ENCODE peak calls at places on chromosome 22, in seven cellular contexts. One of them, this sample, is unnamed.
A peak's percentile ranks its signal among the peaks of the same experiment; 100 is the strongest.

GRCh38 chr22:49824185-49824925 is 3.3 kb downstream of the BRD1 start:
- DNase-seq in epithelial cell of esophagus: peak; percentile 27
- DNase-seq in AG04450: no peak
- DNase-seq in cardiac muscle cell: no peak
- DNase-seq in fibroblast of pulmonary artery: no peak
- DNase-seq in fibroblast of mammary gland: no peak
- DNase-seq in AG04449: no peak
- DNase-seq in this sample: no peak

GRCh38 chr22:29336751-29337490 is 21.4 kb upstream of the RASL10A start:
- DNase-seq in epithelial cell of esophagus: no peak
- DNase-seq in AG04450: no peak
- DNase-seq in cardiac muscle cell: no peak
- DNase-seq in fibroblast of pulmonary artery: no peak
- DNase-seq in fibroblast of mammary gland: no peak
- DNase-seq in AG04449: no peak
- DNase-seq in this sample: no peak

GRCh38 chr22:19713650-19714319 is 518 bp upstream of the SEPTIN5 start:
- DNase-seq in epithelial cell of esophagus: no peak
- DNase-seq in AG04450: no peak
- DNase-seq in cardiac muscle cell: no peak
- DNase-seq in fibroblast of pulmonary artery: no peak
- DNase-seq in fibroblast of mammary gland: no peak
- DNase-seq in AG04449: no peak
- DNase-seq in this sample: no peak

GRCh38 chr22:16933924-16934282 is 74.1 kb downstream of the GAB4 start:
- DNase-seq in epithelial cell of esophagus: no peak
- DNase-seq in AG04450: no peak
- DNase-seq in cardiac muscle cell: no peak
- DNase-seq in fibroblast of pulmonary artery: no peak
- DNase-seq in fibroblast of mammary gland: no peak
- DNase-seq in AG04449: no peak
- DNase-seq in this sample: no peak

GRCh38 chr22:36398602-36399472 is 11.1 kb upstream of the MYH9 start:
- DNase-seq in epithelial cell of esophagus: peak; percentile 95
- DNase-seq in AG04450: no peak
- DNase-seq in cardiac muscle cell: peak; percentile 72
- DNase-seq in fibroblast of pulmonary artery: peak; percentile 86
- DNase-seq in fibroblast of mammary gland: peak; percentile 68
- DNase-seq in AG04449: no peak
- DNase-seq in this sample: no peak

GRCh38 chr22:37504964-37505363 is 14.3 kb downstream of the CARD10 start:
- DNase-seq in epithelial cell of esophagus: no peak
- DNase-seq in AG04450: no peak
- DNase-seq in cardiac muscle cell: no peak
- DNase-seq in fibroblast of pulmonary artery: no peak
- DNase-seq in fibroblast of mammary gland: no peak
- DNase-seq in AG04449: no peak
- DNase-seq in this sample: no peak

GRCh38 chr22:36455571-36456458 is 25.6 kb downstream of the TXN2 start:
- DNase-seq in epithelial cell of esophagus: no peak
- DNase-seq in AG04450: no peak
- DNase-seq in cardiac muscle cell: no peak
- DNase-seq in fibroblast of pulmonary artery: no peak
- DNase-seq in fibroblast of mammary gland: no peak
- DNase-seq in AG04449: no peak
- DNase-seq in this sample: no peak

GRCh38 chr22:39818050-39818449 is 75.5 kb downstream of the ENTHD1 start:
- DNase-seq in epithelial cell of esophagus: peak; percentile 23
- DNase-seq in AG04450: no peak
- DNase-seq in cardiac muscle cell: peak; percentile 5
- DNase-seq in fibroblast of pulmonary artery: no peak
- DNase-seq in fibroblast of mammary gland: peak; percentile 88
- DNase-seq in AG04449: no peak
- DNase-seq in this sample: no peak

GRCh38 chr22:43848366-43849171 is 13.7 kb downstream of the SULT4A1 start:
- DNase-seq in epithelial cell of esophagus: peak; percentile 11
- DNase-seq in AG04450: no peak
- DNase-seq in cardiac muscle cell: peak; percentile 38
- DNase-seq in fibroblast of pulmonary artery: peak; percentile 36
- DNase-seq in fibroblast of mammary gland: peak; percentile 22
- DNase-seq in AG04449: no peak
- DNase-seq in this sample: peak; percentile 13

GRCh38 chr22:37609240-37610152 is 862 bp downstream of the GGA1 start:
- DNase-seq in epithelial cell of esophagus: peak; percentile 27
- DNase-seq in AG04450: no peak
- DNase-seq in cardiac muscle cell: no peak
- DNase-seq in fibroblast of pulmonary artery: peak; percentile 21
- DNase-seq in fibroblast of mammary gland: peak; percentile 9
- DNase-seq in AG04449: no peak
- DNase-seq in this sample: peak; percentile 15

GRCh38 chr22:46233231-46233630 is 16.9 kb downstream of the CDPF1 start:
- DNase-seq in epithelial cell of esophagus: peak; percentile 51
- DNase-seq in AG04450: no peak
- DNase-seq in cardiac muscle cell: no peak
- DNase-seq in fibroblast of pulmonary artery: peak; percentile 20
- DNase-seq in fibroblast of mammary gland: peak; percentile 47
- DNase-seq in AG04449: no peak
- DNase-seq in this sample: peak; percentile 59

GRCh38 chr22:40044870-40045834 is 50.4 kb downstream of the FAM83F start:
- DNase-seq in epithelial cell of esophagus: peak; percentile 28
- DNase-seq in AG04450: no peak
- DNase-seq in cardiac muscle cell: peak; percentile 14
- DNase-seq in fibroblast of pulmonary artery: no peak
- DNase-seq in fibroblast of mammary gland: peak; percentile 22
- DNase-seq in AG04449: no peak
- DNase-seq in this sample: peak; percentile 14

DNA sequence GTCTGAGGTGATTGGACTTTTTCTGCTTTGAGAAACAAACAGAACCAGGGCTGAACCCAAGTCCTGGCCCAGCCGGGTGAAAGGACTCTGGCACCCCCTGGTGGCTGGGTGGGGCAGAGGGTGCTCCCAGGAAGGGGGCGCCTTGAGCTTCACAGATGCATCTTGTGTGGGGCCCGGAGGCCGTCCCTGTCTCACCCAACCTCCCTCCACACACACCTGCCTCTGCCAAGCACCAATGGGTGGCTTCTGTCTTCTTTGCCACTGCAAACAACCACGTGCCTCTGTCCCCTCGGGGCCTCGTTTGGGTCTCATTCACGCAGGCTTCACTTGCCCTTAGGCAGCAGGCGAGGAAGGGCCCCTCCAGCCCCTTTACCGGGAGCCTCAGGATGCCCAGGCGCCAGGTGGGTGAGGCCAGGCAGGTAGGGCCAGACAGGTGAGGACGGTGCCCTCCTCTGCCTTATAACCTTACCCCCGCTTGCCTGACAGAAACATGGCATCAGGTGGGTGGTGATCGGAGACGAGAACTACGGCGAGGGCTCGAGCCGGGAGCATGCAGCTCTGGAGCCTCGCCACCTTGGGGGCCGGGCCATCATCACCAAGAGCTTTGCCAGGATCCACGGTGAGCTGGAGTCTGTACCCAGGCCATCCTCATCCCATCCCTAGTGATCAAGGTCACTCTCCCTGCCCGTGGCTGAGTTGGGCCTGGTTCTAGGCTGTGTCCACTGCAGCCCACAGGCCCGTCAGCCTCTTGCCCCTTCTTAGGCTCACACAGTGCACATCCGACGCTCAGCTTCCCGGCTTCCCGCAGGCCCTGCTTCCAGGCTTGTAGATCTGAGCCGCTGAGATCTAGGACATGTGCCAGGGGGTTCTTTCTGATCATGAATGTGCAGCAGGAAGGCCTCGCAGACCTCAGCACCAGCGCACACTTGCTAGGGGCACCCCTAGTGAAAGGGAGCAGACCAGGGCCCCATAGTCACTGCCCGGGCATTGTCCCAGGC is 17.2 kb downstream of the POLR3H start:
- DNase-seq in epithelial cell of esophagus: peak; percentile 43
- DNase-seq in AG04450: no peak
- DNase-seq in cardiac muscle cell: peak; percentile 46
- DNase-seq in fibroblast of pulmonary artery: peak; percentile 46
- DNase-seq in fibroblast of mammary gland: peak; percentile 47
- DNase-seq in AG04449: no peak
- DNase-seq in this sample: peak; percentile 40
- TF ChIP-seq CTCF in epithelial cell of esophagus: peak; percentile 77
- TF ChIP-seq CTCF in AG04450: peak; percentile 86
- TF ChIP-seq CTCF in cardiac muscle cell: peak; percentile 82
- TF ChIP-seq CTCF in fibroblast of pulmonary artery: peak; percentile 80
- TF ChIP-seq CTCF in fibroblast of mammary gland: peak; percentile 84
- TF ChIP-seq CTCF in AG04449: peak; percentile 88
- TF ChIP-seq CTCF in this sample: peak; percentile 76

GRCh38 chr22:21920341-21921183 is 32.1 kb downstream of the PPM1F start:
- DNase-seq in epithelial cell of esophagus: peak; percentile 23
- DNase-seq in AG04450: no peak
- DNase-seq in cardiac muscle cell: no peak
- DNase-seq in fibroblast of pulmonary artery: no peak
- DNase-seq in fibroblast of mammary gland: no peak
- DNase-seq in AG04449: no peak
- DNase-seq in this sample: no peak
- TF ChIP-seq CTCF in epithelial cell of esophagus: no peak
- TF ChIP-seq CTCF in AG04450: no peak
- TF ChIP-seq CTCF in cardiac muscle cell: no peak
- TF ChIP-seq CTCF in fibroblast of pulmonary artery: no peak
- TF ChIP-seq CTCF in fibroblast of mammary gland: no peak
- TF ChIP-seq CTCF in AG04449: no peak
- TF ChIP-seq CTCF in this sample: no peak

GRCh38 chr22:22748756-22749155 is 104.3 kb downstream of the GGTLC2 start:
- DNase-seq in epithelial cell of esophagus: no peak
- DNase-seq in AG04450: no peak
- DNase-seq in cardiac muscle cell: no peak
- DNase-seq in fibroblast of pulmonary artery: no peak
- DNase-seq in fibroblast of mammary gland: no peak
- DNase-seq in AG04449: no peak
- DNase-seq in this sample: no peak

GRCh38 chr22:22746061-22746962 is 101.9 kb downstream of the GGTLC2 start:
- DNase-seq in epithelial cell of esophagus: no peak
- DNase-seq in AG04450: no peak
- DNase-seq in cardiac muscle cell: no peak
- DNase-seq in fibroblast of pulmonary artery: no peak
- DNase-seq in fibroblast of mammary gland: no peak
- DNase-seq in AG04449: no peak
- DNase-seq in this sample: no peak

GRCh38 chr22:22749167-22749758 is 104.8 kb downstream of the GGTLC2 start:
- DNase-seq in epithelial cell of esophagus: no peak
- DNase-seq in AG04450: no peak
- DNase-seq in cardiac muscle cell: no peak
- DNase-seq in fibroblast of pulmonary artery: no peak
- DNase-seq in fibroblast of mammary gland: no peak
- DNase-seq in AG04449: no peak
- DNase-seq in this sample: no peak

GRCh38 chr22:22746963-22747933 is 102.8 kb downstream of the GGTLC2 start:
- DNase-seq in epithelial cell of esophagus: no peak
- DNase-seq in AG04450: no peak
- DNase-seq in cardiac muscle cell: no peak
- DNase-seq in fibroblast of pulmonary artery: no peak
- DNase-seq in fibroblast of mammary gland: no peak
- DNase-seq in AG04449: no peak
- DNase-seq in this sample: no peak

DNA sequence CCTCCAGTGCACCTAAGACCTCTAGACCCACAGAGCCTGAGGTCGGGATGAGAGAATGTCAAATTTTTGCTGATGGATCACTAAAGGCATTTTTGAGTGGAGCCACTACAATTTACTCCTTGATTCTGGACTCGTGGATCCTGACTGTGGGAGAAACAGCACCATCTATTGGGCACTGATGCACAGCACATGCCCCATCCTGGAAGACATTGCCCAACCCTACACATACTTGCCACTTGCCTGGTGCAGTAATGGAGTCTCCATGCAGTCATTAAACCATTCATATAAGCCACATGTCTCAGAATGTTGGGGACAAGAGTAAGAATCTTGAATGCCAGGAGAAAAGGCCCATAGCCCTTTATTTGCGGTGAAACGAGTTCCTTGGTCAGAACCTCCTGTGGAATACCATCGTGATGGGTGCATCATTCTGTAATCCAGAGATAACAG is 103.9 kb downstream of the GGTLC2 start:
- DNase-seq in epithelial cell of esophagus: peak; percentile 54
- DNase-seq in AG04450: peak; percentile 8
- DNase-seq in cardiac muscle cell: peak; percentile 74
- DNase-seq in fibroblast of pulmonary artery: peak; percentile 74
- DNase-seq in fibroblast of mammary gland: peak; percentile 67
- DNase-seq in AG04449: no peak
- DNase-seq in this sample: peak; percentile 71
- TF ChIP-seq CTCF in epithelial cell of esophagus: peak; percentile 90
- TF ChIP-seq CTCF in AG04450: peak; percentile 87
- TF ChIP-seq CTCF in cardiac muscle cell: peak; percentile 93
- TF ChIP-seq CTCF in fibroblast of pulmonary artery: peak; percentile 95
- TF ChIP-seq CTCF in fibroblast of mammary gland: peak; percentile 83
- TF ChIP-seq CTCF in AG04449: peak; percentile 71
- TF ChIP-seq CTCF in this sample: peak; percentile 88

DNA sequence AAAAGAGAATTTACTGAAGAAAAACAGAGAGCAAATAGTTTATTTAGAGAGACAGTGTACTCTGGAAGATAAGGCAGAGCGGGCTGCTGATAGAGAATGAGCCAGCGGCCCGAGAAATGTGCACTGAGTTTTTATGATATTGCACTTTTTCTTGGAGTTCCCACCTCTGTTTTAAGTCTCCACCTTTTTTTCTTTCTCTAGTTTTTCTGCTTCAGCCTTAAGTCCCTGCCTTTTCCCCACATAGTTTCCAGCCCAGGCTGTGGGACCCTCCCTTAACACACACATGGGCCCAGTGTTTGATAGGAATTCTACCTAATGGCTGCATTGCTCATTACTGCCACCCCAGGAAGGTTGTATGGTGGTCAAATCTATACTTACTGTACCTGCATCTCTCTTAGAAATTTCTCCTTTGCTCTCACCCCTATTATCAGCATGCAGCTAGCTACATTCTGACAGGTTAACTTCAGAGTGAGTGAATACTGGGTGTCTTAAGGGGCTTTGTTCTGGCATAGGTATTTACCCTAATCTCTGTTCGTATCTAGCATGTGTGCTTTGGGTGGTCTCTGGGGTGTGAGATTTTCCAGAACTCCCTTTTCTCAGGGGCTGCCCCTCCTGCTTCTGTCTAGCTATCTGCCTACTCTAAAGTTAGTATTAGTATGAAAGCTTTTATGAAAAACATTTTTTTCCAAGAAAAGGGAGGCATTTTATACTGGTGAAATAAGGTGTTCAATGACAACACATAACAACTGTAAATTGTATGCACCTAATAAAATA is 127.3 kb upstream of the TOP3B start:
- DNase-seq in epithelial cell of esophagus: no peak
- DNase-seq in AG04450: no peak
- DNase-seq in cardiac muscle cell: no peak
- DNase-seq in fibroblast of pulmonary artery: no peak
- DNase-seq in fibroblast of mammary gland: no peak
- DNase-seq in AG04449: no peak
- DNase-seq in this sample: no peak
- TF ChIP-seq CTCF in epithelial cell of esophagus: peak; percentile 27
- TF ChIP-seq CTCF in AG04450: peak; percentile 33
- TF ChIP-seq CTCF in cardiac muscle cell: peak; percentile 23
- TF ChIP-seq CTCF in fibroblast of pulmonary artery: peak; percentile 15
- TF ChIP-seq CTCF in fibroblast of mammary gland: no peak
- TF ChIP-seq CTCF in AG04449: no peak
- TF ChIP-seq CTCF in this sample: no peak

GRCh38 chr22:26172389-26172990 is 3.2 kb downstream of the SEZ6L start:
- DNase-seq in epithelial cell of esophagus: peak; percentile 34
- DNase-seq in AG04450: no peak
- DNase-seq in cardiac muscle cell: peak; percentile 14
- DNase-seq in fibroblast of pulmonary artery: peak; percentile 20
- DNase-seq in fibroblast of mammary gland: peak; percentile 13
- DNase-seq in AG04449: no peak
- DNase-seq in this sample: peak; percentile 18
- TF ChIP-seq CTCF in epithelial cell of esophagus: peak; percentile 39
- TF ChIP-seq CTCF in AG04450: peak; percentile 57
- TF ChIP-seq CTCF in cardiac muscle cell: peak; percentile 53
- TF ChIP-seq CTCF in fibroblast of pulmonary artery: peak; percentile 64
- TF ChIP-seq CTCF in fibroblast of mammary gland: peak; percentile 51
- TF ChIP-seq CTCF in AG04449: peak; percentile 69
- TF ChIP-seq CTCF in this sample: peak; percentile 54

GRCh38 chr22:41285820-41286638 is at the start of gene RANGAP1:
- DNase-seq in epithelial cell of esophagus: peak; percentile 100
- DNase-seq in AG04450: peak; percentile 96
- DNase-seq in cardiac muscle cell: peak; percentile 99
- DNase-seq in fibroblast of pulmonary artery: peak; percentile 99
- DNase-seq in fibroblast of mammary gland: peak; percentile 97
- DNase-seq in AG04449: peak; percentile 86
- DNase-seq in this sample: peak; percentile 99
- TF ChIP-seq CTCF in epithelial cell of esophagus: peak; percentile 44
- TF ChIP-seq CTCF in AG04450: peak; percentile 25
- TF ChIP-seq CTCF in cardiac muscle cell: peak; percentile 22
- TF ChIP-seq CTCF in fibroblast of pulmonary artery: peak; percentile 6
- TF ChIP-seq CTCF in fibroblast of mammary gland: peak; percentile 4
- TF ChIP-seq CTCF in AG04449: peak; percentile 49
- TF ChIP-seq CTCF in this sample: no peak

This sample was measured in MCF 10A.